ENCODE peak calls at places on chromosomes 5 and 9, in four cellular contexts. Z is K562, T is H1, V is GM12878. Y is an unnamed sample.

GRCh38 chr5:123515904-123516303 is 3.9 kb downstream of the CSNK1G3 start:
- DNase-seq in Z (no peak), T (no peak), V (no peak), Y (no peak)

GRCh38 chr9:123611228-123611627 is 255.2 kb downstream of the CRB2 start:
- DNase-seq in Z (no peak), T (no peak), V (no peak), Y (peak)

GRCh38 chr9:137114613-137115393 is at the start of gene DPP7:
- DNase-seq in Z (peak), T (no peak), V (no peak), Y (peak)

GRCh38 chr5:80852331-80853245 is 107.6 kb upstream of the RASGRF2 start:
- DNase-seq in Z (no peak), T (no peak), V (no peak), Y (no peak)

GRCh38 chr9:128892223-128892892 is 10.4 kb downstream of the LRRC8A start:
- DNase-seq in Z (no peak), T (no peak), V (no peak), Y (peak)

GRCh38 chr5:61586096-61587084 is 254.3 kb downstream of the ZSWIM6 start:
- DNase-seq in Z (no peak), T (no peak), V (no peak), Y (no peak)

GRCh38 chr5:75053286-75054109 is 1.1 kb upstream of the GCNT4 start:
- DNase-seq in Z (no peak), T (no peak), V (no peak), Y (peak)

GRCh38 chr5:118220491-118220890 is 767.9 kb downstream of the DTWD2 start:
- DNase-seq in Z (no peak), T (no peak), V (no peak), Y (no peak)

GRCh38 chr5:23089316-23089715 is 236.2 kb upstream of the CDH12 start:
- DNase-seq in Z (no peak), T (no peak), V (no peak), Y (no peak)

GRCh38 chr5:120465281-120465961 is 1.3 kb downstream of the PRR16 start:
- DNase-seq in Z (peak), T (no peak), V (no peak), Y (peak)

GRCh38 chr5:22699319-22699718 is 153.8 kb downstream of the CDH12 start:
- DNase-seq in Z (no peak), T (no peak), V (no peak), Y (peak)

GRCh38 chr9:16771352-16771751 is 99.1 kb downstream of the BNC2 start:
- DNase-seq in Z (no peak), T (no peak), V (no peak), Y (peak)

GRCh38 chr5:78716221-78716620 is 67.6 kb upstream of the LHFPL2 start:
- DNase-seq in Z (no peak), T (no peak), V (no peak), Y (peak)

GRCh38 chr5:116402235-116402634 is 172.4 kb downstream of the SEMA6A start:
- DNase-seq in Z (no peak), T (no peak), V (no peak), Y (no peak)

GRCh38 chr5:155826947-155827815 is 499.8 kb upstream of the SGCD start:
- DNase-seq in Z (no peak), T (no peak), V (no peak), Y (no peak)

GRCh38 chr9:137040568-137040967 is 5.4 kb downstream of the NPDC1 start:
- DNase-seq in Z (no peak), T (no peak), V (no peak), Y (no peak)

GRCh38 chr5:108028411-108028810 is 353.5 kb downstream of the FBXL17 start:
- DNase-seq in Z (no peak), T (no peak), V (no peak), Y (peak)

GRCh38 chr5:157132302-157132612 is 10.4 kb downstream of the MED7 start:
- DNase-seq in Z (no peak), T (no peak), V (no peak), Y (no peak)

GRCh38 chr5:155303134-155303533 is 289.6 kb downstream of the KIF4B start:
- DNase-seq in Z (no peak), T (no peak), V (no peak), Y (no peak)

GRCh38 chr9:2228132-2228531 is 213.0 kb downstream of the SMARCA2 start:
- DNase-seq in Z (peak), T (peak), V (no peak), Y (no peak)

GRCh38 chr9:134365115-134365596 is 38.9 kb downstream of the RXRA start:
- DNase-seq in Z (no peak), T (no peak), V (no peak), Y (no peak)

GRCh38 chr9:134366223-134367031 is 40.2 kb downstream of the RXRA start:
- DNase-seq in Z (no peak), T (no peak), V (no peak), Y (peak)

GRCh38 chr9:134363450-134363849 is 37.2 kb downstream of the RXRA start:
- DNase-seq in Z (no peak), T (no peak), V (no peak), Y (no peak)

GRCh38 chr9:134365791-134366222 is 39.6 kb downstream of the RXRA start:
- DNase-seq in Z (peak), T (no peak), V (no peak), Y (no peak)

GRCh38 chr9:134364391-134365114 is 38.3 kb downstream of the RXRA start:
- DNase-seq in Z (no peak), T (no peak), V (no peak), Y (no peak)
- TF ChIP-seq CHD1 in Z (no peak), T (no peak), V (no peak), Y (no peak)

GRCh38 chr5:56683281-56683680 is 132.1 kb upstream of the MAP3K1 start:
- DNase-seq in Z (no peak), T (no peak), V (no peak), Y (no peak)
- TF ChIP-seq CHD1 in Z (no peak), T (no peak), V (no peak), Y (no peak)

DNA sequence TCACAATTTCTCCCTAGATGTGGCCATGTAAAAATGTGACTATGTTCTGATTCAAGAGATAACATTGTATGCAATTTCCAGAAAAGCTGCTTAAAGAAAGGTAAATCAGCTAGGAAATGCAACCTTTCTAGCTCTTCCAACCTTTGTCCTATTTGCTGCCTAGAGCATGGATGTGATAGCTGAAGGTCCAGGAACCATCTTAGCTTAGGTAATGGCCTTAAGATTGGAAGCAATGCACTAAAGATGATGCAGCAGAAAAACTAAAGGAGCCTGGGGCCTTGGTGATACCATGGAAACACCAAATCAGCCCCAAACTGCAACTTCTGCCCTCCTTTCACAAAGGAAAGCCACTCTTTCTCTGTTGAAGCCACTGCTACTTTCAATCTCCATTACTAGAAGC is 27.0 kb downstream of the CPLANE1 start:
- DNase-seq in Z (no peak), T (no peak), V (no peak), Y (no peak)
- TF ChIP-seq CHD1 in Z (no peak), T (no peak), V (no peak), Y (no peak)

GRCh38 chr9:112751059-112751795 is 667 bp downstream of the SNX30 start:
- DNase-seq in Z (peak), T (peak), V (no peak), Y (peak)
- TF ChIP-seq CHD1 in Z (no peak), T (no peak), V (no peak), Y (no peak)

Y was measured in IMR-90.